ENCODE peak calls at places on chromosomes 1 and 21, in six cellular contexts. L is adipocyte, T is spleen, P is H7, D is ELF-1, Y is T1000. O is an unnamed sample.

GRCh38 chr1:192805832-192806323 is 3.0 kb upstream of the RGS2 start:
- DNase-seq in L (peak; percentile 94), T (no peak), P (peak; percentile 42), D (no peak), Y (peak; percentile 21), O (peak; percentile 94)

GRCh38 chr1:155255243-155256100 is at the start of gene ENTREP3:
- DNase-seq in L (peak; percentile 92), T (peak; percentile 95), P (peak; percentile 99), D (peak; percentile 89), Y (peak; percentile 74), O (peak; percentile 75)

GRCh38 chr1:200861937-200862647 is 10.7 kb upstream of the GPR25 start:
- DNase-seq in L (no peak), T (no peak), P (no peak), D (no peak), Y (no peak), O (no peak)

GRCh38 chr1:116855788-116856187 is 53.9 kb upstream of the PTGFRN start:
- DNase-seq in L (peak; percentile 92), T (no peak), P (no peak), D (no peak), Y (no peak), O (peak; percentile 87)

GRCh38 chr21:45575304-45575992 is 33.2 kb upstream of the SLC19A1 start:
- DNase-seq in L (no peak), T (peak; percentile 68), P (peak; percentile 65), D (no peak), Y (no peak), O (no peak)

GRCh38 chr1:117077267-117077666 is 17.1 kb downstream of the TTF2 start:
- DNase-seq in L (peak; percentile 53), T (no peak), P (no peak), D (no peak), Y (peak; percentile 53), O (peak; percentile 78)

GRCh38 chr1:158024737-158025136 is 31.3 kb downstream of the KIRREL1 start:
- DNase-seq in L (no peak), T (no peak), P (no peak), D (no peak), Y (no peak), O (no peak)

GRCh38 chr1:47696911-47697441 is 259.1 kb downstream of the FOXD2 start:
- DNase-seq in L (no peak), T (peak; percentile 16), P (no peak), D (peak; percentile 39), Y (no peak), O (no peak)

GRCh38 chr1:41582004-41582325 is 97.5 kb upstream of the EDN2 start:
- DNase-seq in L (no peak), T (no peak), P (no peak), D (no peak), Y (no peak), O (no peak)

GRCh38 chr1:169238506-169238905 is 129.1 kb downstream of the NME7 start:
- DNase-seq in L (peak; percentile 20), T (no peak), P (no peak), D (no peak), Y (no peak), O (peak; percentile 3)

GRCh38 chr21:32137266-32137665 is 141.6 kb downstream of the MIS18A start:
- DNase-seq in L (no peak), T (no peak), P (no peak), D (no peak), Y (no peak), O (no peak)

GRCh38 chr1:199612976-199613774 is 414.3 kb upstream of the NR5A2 start:
- DNase-seq in L (peak; percentile 16), T (no peak), P (no peak), D (no peak), Y (no peak), O (peak; percentile 53)

GRCh38 chr21:23687154-23687553 is 1920.1 kb downstream of the MRPL39 start:
- DNase-seq in L (no peak), T (no peak), P (no peak), D (no peak), Y (no peak), O (no peak)

GRCh38 chr1:36157973-36158826 is 2.2 kb downstream of the MAP7D1 start:
- DNase-seq in L (no peak), T (no peak), P (no peak), D (no peak), Y (no peak), O (no peak)

GRCh38 chr1:195981448-195982139 is 626.6 kb downstream of the KCNT2 start:
- DNase-seq in L (peak; percentile 15), T (no peak), P (no peak), D (no peak), Y (no peak), O (no peak)

GRCh38 chr1:225763815-225764548 is 13.6 kb upstream of the SRP9 start:
- DNase-seq in L (peak; percentile 51), T (peak; percentile 64), P (no peak), D (no peak), Y (no peak), O (peak; percentile 58)

GRCh38 chr1:150221552-150221951 is 14.4 kb downstream of the ANP32E start:
- DNase-seq in L (peak; percentile 73), T (no peak), P (no peak), D (no peak), Y (no peak), O (peak; percentile 53)

GRCh38 chr1:168291222-168291824 is 10.6 kb downstream of the TBX19 start:
- DNase-seq in L (no peak), T (no peak), P (peak; percentile 18), D (no peak), Y (no peak), O (no peak)

GRCh38 chr1:78441921-78442320 is 48.9 kb upstream of the PTGFR start:
- DNase-seq in L (no peak), T (no peak), P (no peak), D (no peak), Y (peak; percentile 4), O (peak; percentile 62)

GRCh38 chr1:117860906-117861610 is 68.4 kb downstream of the GDAP2 start:
- DNase-seq in L (peak; percentile 57), T (no peak), P (no peak), D (no peak), Y (no peak), O (peak; percentile 94)

GRCh38 chr21:16169102-16169511 is 439.3 kb downstream of the USP25 start:
- DNase-seq in L (peak; percentile 9), T (no peak), P (no peak), D (no peak), Y (no peak), O (peak; percentile 64)

GRCh38 chr1:59146651-59147358 is 150.1 kb upstream of the FGGY start:
- DNase-seq in L (peak; percentile 58), T (peak; percentile 90), P (peak; percentile 87), D (peak; percentile 68), Y (no peak), O (peak; percentile 63)

GRCh38 chr1:59487335-59488031 is 190.6 kb downstream of the FGGY start:
- DNase-seq in L (peak; percentile 62), T (no peak), P (no peak), D (peak; percentile 11), Y (no peak), O (peak; percentile 56)